ENCODE peak calls at places on chromosome 5, in four cellular contexts. U is bronchial epithelial cell, L is mammary epithelial cell, K is adrenal gland. A is an unnamed sample.

GRCh38 chr5:173922527-173922926 is 34.4 kb downstream of the CPEB4 start:
- DNase-seq in U (no peak), K (no peak), L (no peak), A (no peak)

GRCh38 chr5:109316631-109317030 is 93.1 kb downstream of the PJA2 start:
- DNase-seq in L (peak; percentile 85), K (no peak), U (peak; percentile 80), A (no peak)

GRCh38 chr5:138739938-138740337 is 13.3 kb upstream of the CTNNA1 start:
- DNase-seq in U (no peak), K (no peak), L (no peak), A (no peak)

GRCh38 chr5:100731768-100732167 is 171.3 kb downstream of the ST8SIA4 start:
- DNase-seq in K (no peak), L (no peak), U (peak; percentile 1), A (no peak)

GRCh38 chr5:8844847-8845246 is 701.0 kb downstream of the SEMA5A start:
- DNase-seq in U (no peak), K (no peak), L (no peak), A (no peak)

GRCh38 chr5:74478328-74478727 is 162.2 kb downstream of the ENC1 start:
- DNase-seq in K (no peak), L (no peak), U (no peak), A (no peak)

GRCh38 chr5:32769711-32770110 is 58.6 kb downstream of the NPR3 start:
- DNase-seq in U (no peak), L (no peak), K (peak; percentile 74), A (no peak)

GRCh38 chr5:93621340-93621872 is 38.4 kb downstream of the NR2F1 start:
- DNase-seq in L (peak; percentile 13), K (peak; percentile 86), U (no peak), A (peak; percentile 86)

GRCh38 chr5:112923148-112923917 is 1.3 kb upstream of the REEP5 start:
- DNase-seq in L (no peak), K (no peak), U (no peak), A (no peak)

GRCh38 chr5:37554403-37554739 is 175.3 kb downstream of the WDR70 start:
- DNase-seq in K (no peak), U (no peak), L (no peak), A (no peak)

GRCh38 chr5:9149988-9150387 is 395.9 kb downstream of the SEMA5A start:
- DNase-seq in K (no peak), U (peak; percentile 100), L (peak; percentile 99), A (no peak)

GRCh38 chr5:149141224-149141956 is at the start of gene ABLIM3:
- DNase-seq in U (peak; percentile 41), K (peak; percentile 66), L (peak; percentile 74), A (peak; percentile 86)

GRCh38 chr5:102823441-102823874 is 68.4 kb downstream of the PAM start:
- DNase-seq in L (no peak), K (no peak), U (peak; percentile 20), A (peak; percentile 66)

GRCh38 chr5:175564716-175565115 is 86.4 kb downstream of the SFXN1 start:
- DNase-seq in L (no peak), K (no peak), U (no peak), A (no peak)

GRCh38 chr5:58457040-58457439 is 2.8 kb downstream of the PLK2 start:
- DNase-seq in U (no peak), K (no peak), L (no peak), A (no peak)

GRCh38 chr5:53430618-53431252 is 49.7 kb upstream of the FST start:
- DNase-seq in K (no peak), U (peak; percentile 73), L (peak; percentile 72), A (peak; percentile 79)

GRCh38 chr5:42242210-42242609 is 181.0 kb upstream of the GHR start:
- DNase-seq in K (no peak), L (peak; percentile 7), U (peak; percentile 2), A (no peak)

GRCh38 chr5:19853616-19854240 is 134.3 kb downstream of the CDH18 start:
- DNase-seq in U (no peak), L (peak; percentile 55), K (no peak), A (peak; percentile 81)

GRCh38 chr5:170441385-170441784 is 52.2 kb upstream of the KCNMB1 start:
- DNase-seq in U (no peak), L (no peak), K (no peak), A (no peak)

GRCh38 chr5:36371366-36371765 is 69.7 kb upstream of the RANBP3L start:
- DNase-seq in L (no peak), U (no peak), K (no peak), A (no peak)

GRCh38 chr5:146825033-146825432 is 53.5 kb downstream of the PPP2R2B start:
- DNase-seq in U (peak; percentile 29), K (peak; percentile 24), L (peak; percentile 42), A (peak; percentile 44)

GRCh38 chr5:138927979-138928378 is 52.8 kb upstream of the LRRTM2 start:
- DNase-seq in K (peak; percentile 91), L (no peak), U (no peak), A (no peak)

GRCh38 chr5:129118826-129119225 is 24.3 kb downstream of the ISOC1 start:
- DNase-seq in K (no peak), U (peak; percentile 67), L (peak; percentile 37), A (no peak)

GRCh38 chr5:131607903-131608540 is 27.0 kb downstream of the RAPGEF6 start:
- DNase-seq in L (no peak), K (peak; percentile 25), U (no peak), A (no peak)

GRCh38 chr5:167549763-167550162 is 741.7 kb upstream of the WWC1 start:
- DNase-seq in L (no peak), K (no peak), U (no peak), A (no peak)

GRCh38 chr5:137753227-137753985 is 757 bp downstream of the HNRNPA0 start:
- DNase-seq in K (peak; percentile 62), L (no peak), U (no peak), A (peak; percentile 54)

GRCh38 chr5:152403058-152403457 is 2.0 kb downstream of the NMUR2 start:
- DNase-seq in K (no peak), U (no peak), L (no peak), A (no peak)

GRCh38 chr5:42992035-42992570 is 48.0 kb downstream of the ANXA2R start:
- DNase-seq in K (peak; percentile 89), L (peak; percentile 65), U (peak; percentile 53), A (peak; percentile 84)

GRCh38 chr5:100430268-100430900 is 104.8 kb upstream of the FAM174A start:
- DNase-seq in L (peak; percentile 24), U (peak; percentile 35), K (peak; percentile 53), A (peak; percentile 72)

GRCh38 chr5:96709152-96709821 is 47.1 kb downstream of the CAST start:
- DNase-seq in U (peak; percentile 92), L (peak; percentile 80), K (peak; percentile 25), A (peak; percentile 78)

GRCh38 chr5:1315018-1315708 is 20.3 kb upstream of the TERT start:
- DNase-seq in U (no peak), L (no peak), K (no peak), A (no peak)

GRCh38 chr5:1312993-1313833 is 18.3 kb upstream of the TERT start:
- DNase-seq in K (no peak), L (peak; percentile 22), U (no peak), A (no peak)

GRCh38 chr5:1316588-1316902 is 21.7 kb upstream of the TERT start:
- DNase-seq in K (no peak), U (no peak), L (no peak), A (no peak)

GRCh38 chr5:1315709-1316587 is 21.1 kb upstream of the TERT start:
- DNase-seq in L (peak; percentile 75), U (peak; percentile 81), K (no peak), A (no peak)

GRCh38 chr5:1314564-1314982 is 19.7 kb upstream of the TERT start:
- DNase-seq in L (no peak), U (no peak), K (no peak), A (no peak)
- H3K27me3 ChIP-seq in L (no peaks in the 10 kb centered on the region), U (peaks cover 2% of the 10 kb centered on the region), K (no peaks in the 10 kb centered on the region), A (peaks cover 13% of the 10 kb centered on the region)

DNA sequence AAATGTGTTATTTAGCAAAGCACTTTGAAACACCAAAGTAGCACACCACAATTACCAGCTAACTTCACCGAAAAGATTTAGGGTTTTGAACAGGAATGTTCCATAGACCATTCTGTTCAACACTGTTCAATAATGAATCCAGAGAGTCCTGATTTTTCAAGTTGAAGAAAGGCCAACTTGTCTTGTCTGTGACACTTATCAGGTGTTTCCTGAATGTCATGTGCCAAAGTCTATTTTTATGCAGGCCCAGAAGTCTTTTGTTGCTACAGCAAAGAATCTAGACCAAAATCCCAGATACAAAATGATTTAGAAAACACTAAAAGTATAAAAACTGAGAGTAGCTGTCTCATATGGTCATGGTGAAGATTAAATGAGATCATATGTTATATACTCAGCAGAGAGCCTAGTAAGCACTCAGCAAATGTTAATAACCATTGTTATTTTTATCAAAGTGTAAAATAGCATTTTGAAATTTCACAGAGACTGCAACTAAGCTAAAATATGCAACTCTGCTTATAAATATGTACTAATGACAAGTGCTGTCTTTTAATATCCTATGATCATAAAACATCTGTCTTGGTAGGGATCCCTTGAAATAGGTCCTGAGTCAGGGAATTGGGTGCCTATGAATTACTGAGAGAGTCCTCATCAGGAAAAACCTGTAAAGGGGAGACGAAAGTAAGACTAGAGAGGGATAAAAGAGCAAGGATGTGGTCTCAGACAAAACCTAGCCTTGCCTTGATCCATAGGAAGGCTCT is 122.4 kb upstream of the SLC12A2 start:
- DNase-seq in U (no peak), K (no peak), L (no peak), A (no peak)
- H3K4me3 ChIP-seq in U (no peak overlapping the region), K (no peak overlapping the region), L (no peak overlapping the region), A (no peak overlapping the region)

GRCh38 chr5:72908666-72909065 is 47.2 kb upstream of the FCHO2 start:
- DNase-seq in U (no peak), L (no peak), K (no peak), A (peak; percentile 29)
- H3K36me3 ChIP-seq in U (peaks cover 10% of the 10 kb centered on the region), L (peaks cover 53% of the 10 kb centered on the region), K (no peaks in the 10 kb centered on the region), A (peaks cover 97% of the 10 kb centered on the region)

DNA sequence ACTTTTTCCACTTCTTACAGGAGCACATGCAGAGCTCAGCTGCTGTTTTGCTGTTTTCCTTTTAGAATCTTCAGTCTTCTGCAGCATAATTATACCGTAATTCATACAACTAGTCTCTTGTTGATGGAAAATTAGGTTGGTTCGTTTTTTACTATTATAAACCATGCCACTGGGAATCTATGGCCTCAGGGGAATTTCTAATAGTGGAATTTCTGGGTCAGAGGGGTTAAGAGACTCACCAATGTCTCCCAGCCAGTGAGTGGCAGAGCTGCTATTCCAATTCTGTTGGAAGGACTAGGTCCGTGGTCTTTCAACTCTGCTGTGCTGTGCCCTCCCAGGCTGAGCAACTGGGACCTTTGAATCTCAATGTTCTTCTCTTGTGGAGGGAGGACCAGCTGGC is 282.5 kb downstream of the ZSWIM6 start:
- DNase-seq in K (no peak), L (no peak), U (no peak), A (no peak)
- H3K27me3 ChIP-seq in K (no peaks in the 10 kb centered on the region), L (no peaks in the 10 kb centered on the region), U (peaks cover 2% of the 10 kb centered on the region), A (peaks cover 56% of the 10 kb centered on the region)

DNA sequence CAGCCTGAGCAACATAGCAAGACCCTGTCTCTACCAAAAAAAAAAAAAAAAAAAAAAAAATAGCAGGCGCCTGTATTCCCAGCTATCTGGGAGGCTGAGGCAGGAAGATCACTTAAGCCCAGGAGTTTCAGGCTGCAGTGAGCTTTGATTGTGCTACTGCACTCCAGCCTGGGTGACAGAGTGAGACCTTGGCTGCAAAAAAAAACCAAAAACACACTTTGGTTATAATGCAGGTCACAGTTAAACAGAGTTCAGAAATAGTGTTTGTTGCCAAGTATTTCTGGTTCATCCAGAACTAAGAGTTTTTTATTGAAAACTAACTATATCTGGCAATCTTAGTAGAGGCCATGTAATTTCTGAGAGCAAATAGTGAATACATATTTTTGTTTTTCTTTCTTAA is 24.1 kb upstream of the IL6ST start:
- DNase-seq in K (no peak), L (no peak), U (no peak), A (no peak)
- H3K4me3 ChIP-seq in K (no peak overlapping the region), L (no peak overlapping the region), U (no peak overlapping the region), A (peak overlapping the region; percentile 56)

A was measured in adipocyte.